ENCODE peak calls at places on chromosome 6, in eight cellular contexts. J is DND-41, Q is IMR-90, V is GM23248, C is PC-3, H is Karpas-422, N is astrocyte, F is fibroblast of lung. U is an unnamed sample.

GRCh38 chr6:21665436-21666199 is 72.1 kb downstream of the SOX4 start:
- DNase-seq in J (no peak), Q (no peak), V (no peak), C (no peak), H (no peak), N (no peak), F (peak), U (no peak)

GRCh38 chr6:41161380-41161779 is 1.5 kb downstream of the TREM2 start:
- DNase-seq in J (no peak), Q (no peak), V (no peak), C (no peak), H (no peak), N (no peak), F (no peak), U (no peak)

GRCh38 chr6:75234126-75234865 is 9.3 kb downstream of the COX7A2 start:
- DNase-seq in J (no peak), Q (no peak), V (no peak), C (no peak), H (no peak), N (no peak), F (no peak), U (no peak)

GRCh38 chr6:156269751-156270369 is 507.3 kb upstream of the ARID1B start:
- DNase-seq in J (no peak), Q (no peak), V (no peak), C (no peak), H (no peak), N (no peak), F (no peak), U (no peak)

GRCh38 chr6:22926613-22927348 is 357.4 kb downstream of the HDGFL1 start:
- DNase-seq in J (no peak), Q (no peak), V (no peak), C (no peak), H (no peak), N (no peak), F (no peak), U (no peak)

GRCh38 chr6:33813960-33814662 is 10.3 kb upstream of the MLN start:
- DNase-seq in J (no peak), Q (no peak), V (no peak), C (no peak), H (no peak), N (no peak), F (no peak), U (no peak)

GRCh38 chr6:169811072-169811471 is 59.6 kb downstream of the ERMARD start:
- DNase-seq in J (no peak), Q (no peak), V (no peak), C (no peak), H (no peak), N (no peak), F (no peak), U (no peak)

GRCh38 chr6:38776515-38776914 is 61.4 kb downstream of the DNAH8 start:
- DNase-seq in J (no peak), Q (peak), V (peak), C (peak), H (peak), N (peak), F (peak), U (peak)

GRCh38 chr6:128507337-128508310 is 12.8 kb downstream of the PTPRK start:
- DNase-seq in J (no peak), Q (peak), V (peak), C (peak), H (no peak), N (peak), F (peak), U (no peak)

GRCh38 chr6:159941286-159942113 is 27.4 kb upstream of the IGF2R start:
- DNase-seq in J (peak), Q (peak), V (peak), C (peak), H (peak), N (peak), F (peak), U (no peak)

GRCh38 chr6:46490425-46491200 is 636 bp downstream of the RCAN2 start:
- DNase-seq in J (no peak), Q (no peak), V (peak), C (no peak), H (peak), N (no peak), F (no peak), U (no peak)

GRCh38 chr6:161374971-161375873 is 101.4 kb upstream of the AGPAT4 start:
- DNase-seq in J (no peak), Q (no peak), V (peak), C (peak), H (peak), N (peak), F (peak), U (no peak)

GRCh38 chr6:3117912-3118352 is 579 bp upstream of the BPHL start:
- DNase-seq in J (no peak), Q (no peak), V (no peak), C (no peak), H (no peak), N (peak), F (no peak), U (no peak)

GRCh38 chr6:150685860-150686259 is 86.2 kb downstream of the PLEKHG1 start:
- DNase-seq in J (peak), Q (peak), V (peak), C (peak), H (peak), N (no peak), F (no peak), U (peak)

GRCh38 chr6:97097068-97098047 is 172.8 kb downstream of the KLHL32 start:
- DNase-seq in J (no peak), Q (no peak), V (peak), C (peak), H (no peak), N (no peak), F (no peak), U (no peak)

GRCh38 chr6:112912351-112913101 is 565.4 kb downstream of the RFPL4B start:
- DNase-seq in J (no peak), Q (peak), V (peak), C (no peak), H (no peak), N (peak), F (peak), U (no peak)

GRCh38 chr6:170110201-170111140 is 180.4 kb downstream of the DLL1 start:
- DNase-seq in J (no peak), Q (no peak), V (no peak), C (no peak), H (no peak), N (no peak), F (no peak), U (no peak)

GRCh38 chr6:112910256-112910655 is 563.1 kb downstream of the RFPL4B start:
- DNase-seq in J (no peak), Q (peak), V (peak), C (no peak), H (no peak), N (peak), F (peak), U (no peak)

GRCh38 chr6:31776563-31776960 is 566 bp downstream of the VWA7 start:
- DNase-seq in J (no peak), Q (no peak), V (peak), C (peak), H (no peak), N (no peak), F (no peak), U (no peak)

GRCh38 chr6:35154262-35154661 is 13.1 kb upstream of the TCP11 start:
- DNase-seq in J (no peak), Q (peak), V (no peak), C (peak), H (no peak), N (peak), F (peak), U (no peak)

GRCh38 chr6:157471895-157472686 is 91.1 kb downstream of the ZDHHC14 start:
- DNase-seq in J (no peak), Q (no peak), V (no peak), C (no peak), H (no peak), N (no peak), F (no peak), U (no peak)

GRCh38 chr6:135438907-135439535 is 58.5 kb downstream of the AHI1 start:
- DNase-seq in J (no peak), Q (peak), V (peak), C (peak), H (peak), N (no peak), F (peak), U (no peak)

GRCh38 chr6:44377484-44377883 is 10.0 kb upstream of the CDC5L start:
- DNase-seq in J (no peak), Q (no peak), V (no peak), C (no peak), H (no peak), N (no peak), F (no peak), U (no peak)

GRCh38 chr6:8243462-8243861 is 141.1 kb upstream of the EEF1E1 start:
- DNase-seq in J (no peak), Q (peak), V (peak), C (no peak), H (no peak), N (peak), F (peak), U (no peak)

GRCh38 chr6:56949261-56949660 is 5.6 kb upstream of the BEND6 start:
- DNase-seq in J (no peak), Q (peak), V (peak), C (no peak), H (no peak), N (no peak), F (peak), U (no peak)

GRCh38 chr6:38507173-38507572 is 132.6 kb downstream of the BTBD9 start:
- DNase-seq in J (no peak), Q (no peak), V (no peak), C (no peak), H (no peak), N (no peak), F (no peak), U (no peak)

GRCh38 chr6:15628499-15629131 is 34.2 kb downstream of the DTNBP1 start:
- DNase-seq in J (peak), Q (peak), V (peak), C (peak), H (no peak), N (peak), F (peak), U (no peak)

GRCh38 chr6:99589290-99589672 is 17.4 kb upstream of the PRDM13 start:
- DNase-seq in J (no peak), Q (no peak), V (peak), C (peak), H (peak), N (no peak), F (peak), U (no peak)
- H3K4me2 ChIP-seq in J (peak), Q (peak), V (peak), C (peak), H (peak), N (peak), F (peak), U (peak)

GRCh38 chr6:105301756-105302616 is 100.9 kb downstream of the PREP start:
- DNase-seq in J (no peak), Q (no peak), V (peak), C (peak), H (no peak), N (no peak), F (no peak), U (no peak)
- H2AFZ ChIP-seq in J (no peak), Q (no peak), V (no peak), C (peak), H (no peak), N (no peak), F (no peak), U (no peak)

GRCh38 chr6:167054987-167055386 is 55.8 kb downstream of the CEP43 start:
- DNase-seq in J (no peak), Q (no peak), V (no peak), C (no peak), H (no peak), N (no peak), F (no peak), U (no peak)

GRCh38 chr6:167058261-167058660 is 59.1 kb downstream of the CEP43 start:
- DNase-seq in J (no peak), Q (no peak), V (no peak), C (no peak), H (no peak), N (peak), F (peak), U (no peak)

GRCh38 chr6:167050903-167051302 is 51.7 kb downstream of the CEP43 start:
- DNase-seq in J (no peak), Q (no peak), V (no peak), C (no peak), H (no peak), N (no peak), F (no peak), U (no peak)

DNA sequence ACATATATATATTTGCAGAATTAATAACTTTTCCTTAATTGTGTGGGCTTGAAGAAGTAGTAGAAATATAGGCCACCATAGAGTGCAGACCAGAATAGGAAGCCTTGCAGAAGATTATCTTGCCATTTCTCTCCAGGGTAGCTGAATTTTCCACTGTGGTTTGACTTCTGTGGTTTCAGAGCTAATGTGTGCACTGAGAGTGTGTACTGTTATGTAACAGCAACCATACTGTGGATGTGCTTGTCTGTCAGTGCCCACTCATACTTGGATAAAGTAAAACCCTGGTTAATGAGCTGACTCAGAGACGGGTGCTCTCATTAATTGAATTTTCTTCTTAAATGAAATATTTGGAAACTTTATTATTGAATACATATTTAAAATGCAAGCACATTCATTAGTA is 57.2 kb downstream of the CEP43 start:
- DNase-seq in J (no peak), Q (no peak), V (no peak), C (no peak), H (no peak), N (peak), F (peak), U (no peak)
- H3K4me2 ChIP-seq in J (no peak), Q (no peak), V (no peak), C (no peak), H (no peak), N (no peak), F (no peak), U (no peak)

DNA sequence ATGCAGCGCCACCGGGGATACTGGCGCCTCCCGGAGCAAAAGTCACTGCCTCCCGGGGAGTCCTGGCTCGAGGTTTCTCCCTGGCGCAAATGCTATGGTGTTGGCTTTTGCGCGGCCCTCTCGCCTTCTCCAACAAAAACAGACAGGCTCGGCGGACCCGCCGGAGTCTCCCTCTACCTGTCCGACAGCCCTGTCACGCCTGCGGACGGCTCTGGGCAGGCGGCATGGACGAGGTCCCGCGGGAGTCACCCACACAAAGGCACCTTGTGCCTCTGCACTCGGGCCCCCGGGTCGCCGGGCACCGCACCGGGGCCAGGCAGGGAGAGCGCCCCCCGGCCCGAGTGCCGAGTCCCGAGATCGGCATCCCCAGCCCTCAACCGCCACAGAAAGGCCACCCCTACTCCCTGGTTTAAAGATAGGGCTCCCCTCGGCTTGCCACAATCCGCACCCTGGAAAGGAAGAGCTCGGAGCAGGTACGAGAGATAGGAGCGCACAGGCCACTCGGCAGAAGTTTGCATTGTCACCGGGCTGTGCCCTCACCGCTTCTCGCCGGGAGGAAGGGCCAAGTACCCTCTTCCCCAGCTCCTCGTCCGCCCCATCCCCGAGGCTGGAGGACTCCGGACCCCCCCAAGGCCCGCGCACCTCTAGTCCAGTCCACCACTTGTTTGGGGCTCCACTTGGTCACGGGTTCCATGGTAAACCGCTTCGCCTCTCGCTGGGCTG is 903 bp downstream of the CNKSR3 start:
- DNase-seq in J (no peak), Q (no peak), V (peak), C (peak), H (no peak), N (peak), F (peak), U (no peak)
- H2AFZ ChIP-seq in J (no peak), Q (peak), V (peak), C (peak), H (no peak), N (peak), F (peak), U (peak)

GRCh38 chr6:54291738-54292137 is 16.5 kb upstream of the TINAG start:
- DNase-seq in J (no peak), Q (peak), V (peak), C (peak), H (no peak), N (peak), F (peak), U (peak)
- H3K4me2 ChIP-seq in J (no peak), Q (no peak), V (peak), C (peak), H (no peak), N (peak), F (no peak), U (peak)

GRCh38 chr6:52019851-52020250 is 67.6 kb downstream of the PKHD1 start:
- DNase-seq in J (no peak), Q (no peak), V (no peak), C (no peak), H (no peak), N (no peak), F (no peak), U (no peak)

GRCh38 chr6:52020961-52021570 is 66.3 kb downstream of the PKHD1 start:
- DNase-seq in J (no peak), Q (peak), V (peak), C (peak), H (peak), N (no peak), F (peak), U (no peak)

GRCh38 chr6:52016918-52017748 is 70.3 kb downstream of the PKHD1 start:
- DNase-seq in J (no peak), Q (no peak), V (no peak), C (no peak), H (no peak), N (no peak), F (no peak), U (no peak)

GRCh38 chr6:52015953-52016352 is 71.5 kb downstream of the PKHD1 start:
- DNase-seq in J (no peak), Q (no peak), V (no peak), C (no peak), H (no peak), N (no peak), F (no peak), U (no peak)

DNA sequence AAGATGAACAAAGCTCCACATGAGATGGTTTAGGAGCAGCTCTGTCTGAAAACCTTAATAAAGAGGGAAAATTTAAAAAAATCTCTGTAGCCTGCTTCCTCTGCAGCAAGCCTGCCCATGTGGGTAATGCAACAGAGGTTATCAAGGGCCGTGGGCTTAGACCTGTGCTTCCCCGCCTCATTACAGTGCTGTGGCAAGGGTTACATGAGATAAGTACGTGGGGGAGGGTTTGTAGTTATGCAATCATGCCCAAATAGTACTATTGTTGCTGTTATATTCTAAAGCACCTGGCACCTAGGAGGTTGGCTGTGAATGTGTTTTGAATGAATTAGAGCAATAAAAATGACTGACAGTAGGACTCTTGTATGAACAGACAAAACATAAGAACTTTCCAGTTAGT is 68.3 kb downstream of the PKHD1 start:
- DNase-seq in J (no peak), Q (no peak), V (no peak), C (no peak), H (no peak), N (no peak), F (no peak), U (no peak)
- H2AFZ ChIP-seq in J (no peak), Q (no peak), V (no peak), C (no peak), H (no peak), N (no peak), F (no peak), U (no peak)

GRCh38 chr6:140711019-140711613 is 1336.7 kb upstream of the CITED2 start:
- DNase-seq in J (no peak), Q (no peak), V (no peak), C (peak), H (peak), N (no peak), F (no peak), U (no peak)
- H3K4me2 ChIP-seq in J (no peak), Q (no peak), V (no peak), C (no peak), H (peak), N (no peak), F (no peak), U (no peak)

GRCh38 chr6:26156850-26157149 is 69.6 kb downstream of the HFE start:
- DNase-seq in J (no peak), Q (no peak), V (no peak), C (no peak), H (no peak), N (peak), F (no peak), U (no peak)
- H2AFZ ChIP-seq in J (no peak), Q (peak), V (no peak), C (no peak), H (no peak), N (no peak), F (no peak), U (no peak)

GRCh38 chr6:89162047-89162371 is 16.2 kb downstream of the PM20D2 start:
- DNase-seq in J (no peak), Q (no peak), V (no peak), C (no peak), H (no peak), N (no peak), F (no peak), U (no peak)
- H3K4me2 ChIP-seq in J (no peak), Q (no peak), V (no peak), C (no peak), H (no peak), N (no peak), F (no peak), U (no peak)

U was measured in keratinocyte.